ENCODE peak calls at places on chromosomes 12 and 14, in four cellular contexts. One of them, this sample, is unnamed.

GRCh38 chr12:26113194-26113654 is 11.6 kb downstream of the BHLHE41 start:
- DNase-seq in uterus: no peak
- DNase-seq in heart left ventricle: no peak
- DNase-seq in stomach: no peak
- DNase-seq in this sample: no peak

GRCh38 chr12:58425481-58426392 is 484.4 kb downstream of the ATP23 start:
- DNase-seq in uterus: no peak
- DNase-seq in heart left ventricle: peak
- DNase-seq in stomach: peak
- DNase-seq in this sample: no peak

GRCh38 chr14:101887219-101887618 is 77.2 kb upstream of the DYNC1H1 start:
- DNase-seq in uterus: no peak
- DNase-seq in heart left ventricle: no peak
- DNase-seq in stomach: no peak
- DNase-seq in this sample: peak

GRCh38 chr12:65568517-65568916 is 255.8 kb upstream of the HMGA2 start:
- DNase-seq in uterus: no peak
- DNase-seq in heart left ventricle: no peak
- DNase-seq in stomach: peak
- DNase-seq in this sample: no peak

GRCh38 chr12:87439990-87440827 is 589.0 kb downstream of the C12orf50 start:
- DNase-seq in uterus: no peak
- DNase-seq in heart left ventricle: no peak
- DNase-seq in stomach: peak
- DNase-seq in this sample: peak

GRCh38 chr12:16112626-16113560 is 164.6 kb downstream of the SLC15A5 start:
- DNase-seq in uterus: no peak
- DNase-seq in heart left ventricle: no peak
- DNase-seq in stomach: no peak
- DNase-seq in this sample: no peak

GRCh38 chr14:66495214-66496098 is 9.3 kb downstream of the CCDC196 start:
- DNase-seq in uterus: peak
- DNase-seq in heart left ventricle: no peak
- DNase-seq in stomach: peak
- DNase-seq in this sample: peak

GRCh38 chr12:103667129-103667528 is 80.1 kb downstream of the STAB2 start:
- DNase-seq in uterus: no peak
- DNase-seq in heart left ventricle: no peak
- DNase-seq in stomach: no peak
- DNase-seq in this sample: no peak

GRCh38 chr12:47249719-47250506 is 170.2 kb upstream of the AMIGO2 start:
- DNase-seq in uterus: no peak
- DNase-seq in heart left ventricle: no peak
- DNase-seq in stomach: no peak
- DNase-seq in this sample: no peak

GRCh38 chr12:44457465-44457864 is 418.6 kb downstream of the NELL2 start:
- DNase-seq in uterus: no peak
- DNase-seq in heart left ventricle: no peak
- DNase-seq in stomach: no peak
- DNase-seq in this sample: no peak

GRCh38 chr12:113259499-113259953 is 38.3 kb downstream of the TPCN1 start:
- DNase-seq in uterus: peak
- DNase-seq in heart left ventricle: peak
- DNase-seq in stomach: peak
- DNase-seq in this sample: peak

GRCh38 chr12:12443482-12443881 is 86.6 kb downstream of the BORCS5 start:
- DNase-seq in uterus: peak
- DNase-seq in heart left ventricle: no peak
- DNase-seq in stomach: peak
- DNase-seq in this sample: no peak

GRCh38 chr12:47870175-47870781 is 34.5 kb downstream of the VDR start:
- DNase-seq in uterus: peak
- DNase-seq in heart left ventricle: no peak
- DNase-seq in stomach: peak
- DNase-seq in this sample: no peak

GRCh38 chr12:113477842-113478215 is 6.2 kb upstream of the LHX5 start:
- DNase-seq in uterus: no peak
- DNase-seq in heart left ventricle: no peak
- DNase-seq in stomach: no peak
- DNase-seq in this sample: no peak

GRCh38 chr12:19234171-19234704 is 104.7 kb downstream of the PLEKHA5 start:
- DNase-seq in uterus: no peak
- DNase-seq in heart left ventricle: no peak
- DNase-seq in stomach: no peak
- DNase-seq in this sample: no peak

GRCh38 chr14:38047518-38047917 is 160.2 kb upstream of the SSTR1 start:
- DNase-seq in uterus: no peak
- DNase-seq in heart left ventricle: no peak
- DNase-seq in stomach: peak
- DNase-seq in this sample: no peak

GRCh38 chr12:65443038-65443437 is 164.6 kb downstream of the MSRB3 start:
- DNase-seq in uterus: no peak
- DNase-seq in heart left ventricle: no peak
- DNase-seq in stomach: no peak
- DNase-seq in this sample: no peak

GRCh38 chr12:70367268-70368141 is 1.4 kb downstream of the KCNMB4 start:
- DNase-seq in uterus: no peak
- DNase-seq in heart left ventricle: no peak
- DNase-seq in stomach: no peak
- DNase-seq in this sample: no peak

GRCh38 chr14:104243200-104243599 is 104.8 kb downstream of the KIF26A start:
- DNase-seq in uterus: no peak
- DNase-seq in heart left ventricle: no peak
- DNase-seq in stomach: no peak
- DNase-seq in this sample: no peak

GRCh38 chr14:50821471-50822464 is 9.2 kb downstream of the NIN start:
- DNase-seq in uterus: no peak
- DNase-seq in heart left ventricle: peak
- DNase-seq in stomach: peak
- DNase-seq in this sample: peak

GRCh38 chr14:100780246-100780645 is 45.7 kb upstream of the MEG3 start:
- DNase-seq in uterus: no peak
- DNase-seq in heart left ventricle: peak
- DNase-seq in stomach: peak
- DNase-seq in this sample: peak

GRCh38 chr14:65115615-65116014 is 13.3 kb upstream of the MAX start:
- DNase-seq in uterus: no peak
- DNase-seq in heart left ventricle: no peak
- DNase-seq in stomach: no peak
- DNase-seq in this sample: no peak

GRCh38 chr12:51009038-51009437 is 17.1 kb downstream of the SLC11A2 start:
- DNase-seq in uterus: no peak
- DNase-seq in heart left ventricle: peak
- DNase-seq in stomach: peak
- DNase-seq in this sample: peak

GRCh38 chr14:85252011-85252410 is 277.9 kb upstream of the FLRT2 start:
- DNase-seq in uterus: no peak
- DNase-seq in heart left ventricle: no peak
- DNase-seq in stomach: no peak
- DNase-seq in this sample: no peak

GRCh38 chr14:55434805-55435174 is 5.6 kb downstream of the TBPL2 start:
- DNase-seq in uterus: no peak
- DNase-seq in heart left ventricle: no peak
- DNase-seq in stomach: no peak
- DNase-seq in this sample: no peak

GRCh38 chr12:114229150-114229549 is 176.8 kb downstream of the TBX5 start:
- DNase-seq in uterus: no peak
- DNase-seq in heart left ventricle: no peak
- DNase-seq in stomach: no peak
- DNase-seq in this sample: no peak

GRCh38 chr14:36254020-36254614 is 66.3 kb downstream of the MBIP start:
- DNase-seq in uterus: no peak
- DNase-seq in heart left ventricle: no peak
- DNase-seq in stomach: no peak
- DNase-seq in this sample: no peak

GRCh38 chr12:117284160-117284559 is 77.3 kb downstream of the NOS1 start:
- DNase-seq in uterus: no peak
- DNase-seq in heart left ventricle: no peak
- DNase-seq in stomach: no peak
- DNase-seq in this sample: no peak

GRCh38 chr12:101824831-101825230 is 5.9 kb downstream of the GNPTAB start:
- DNase-seq in uterus: no peak
- DNase-seq in heart left ventricle: no peak
- DNase-seq in stomach: no peak
- DNase-seq in this sample: no peak

GRCh38 chr14:51724650-51725049 is 72.9 kb downstream of the FRMD6 start:
- DNase-seq in uterus: no peak
- DNase-seq in heart left ventricle: no peak
- DNase-seq in stomach: no peak
- DNase-seq in this sample: no peak

GRCh38 chr14:106508216-106508615 is 981.8 kb downstream of the TMEM121 start:
- DNase-seq in uterus: no peak
- DNase-seq in heart left ventricle: no peak
- DNase-seq in stomach: no peak
- DNase-seq in this sample: no peak

GRCh38 chr14:61864329-61864898 is 102.2 kb downstream of the SNAPC1 start:
- DNase-seq in uterus: no peak
- DNase-seq in heart left ventricle: no peak
- DNase-seq in stomach: no peak
- DNase-seq in this sample: no peak

GRCh38 chr12:15001733-15002471 is 29.1 kb downstream of the PDE6H start:
- DNase-seq in uterus: peak
- DNase-seq in heart left ventricle: peak
- DNase-seq in stomach: peak
- DNase-seq in this sample: peak

GRCh38 chr12:72296389-72296788 is 24.2 kb downstream of the TRHDE start:
- DNase-seq in uterus: no peak
- DNase-seq in heart left ventricle: no peak
- DNase-seq in stomach: no peak
- DNase-seq in this sample: no peak

DNA sequence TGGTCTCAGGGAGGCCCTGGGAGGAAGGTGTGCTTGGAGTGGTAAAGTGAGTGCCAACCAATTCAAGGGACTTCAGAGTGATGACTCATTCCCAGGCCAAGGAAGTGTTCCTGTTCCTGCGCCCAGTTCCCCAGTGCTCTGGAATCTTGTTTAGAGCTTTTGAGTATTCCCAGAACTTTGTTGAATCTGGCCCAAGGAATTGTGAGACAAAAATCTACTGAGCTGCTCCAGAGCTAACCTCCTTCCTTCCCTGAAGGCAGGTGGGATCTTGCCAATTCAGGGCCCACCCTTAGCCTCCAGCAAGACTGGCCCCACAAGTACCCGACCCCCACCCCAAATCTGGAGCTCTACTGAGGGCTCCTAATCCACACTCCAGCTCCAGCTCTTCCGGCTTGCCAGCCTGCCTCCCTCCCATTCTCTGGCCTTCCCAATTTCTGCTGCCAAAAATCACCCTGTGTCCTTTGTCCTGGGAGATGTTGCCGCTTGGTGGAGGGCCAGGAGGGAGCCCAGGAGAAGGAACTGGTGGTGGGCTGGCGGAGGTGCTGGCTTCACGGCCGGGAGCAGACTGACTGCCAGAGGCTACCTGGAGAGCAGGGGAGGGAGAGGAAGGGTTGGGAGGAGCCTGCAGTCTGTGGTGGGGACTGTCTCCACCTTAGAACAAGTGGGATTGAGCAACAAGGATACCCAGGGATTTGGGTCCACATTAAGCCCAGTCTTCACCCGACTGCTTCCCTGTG is 2.0 kb upstream of the ATN1 start:
- DNase-seq in uterus: peak
- DNase-seq in heart left ventricle: peak
- DNase-seq in stomach: peak
- DNase-seq in this sample: peak
- TF ChIP-seq POLR2A in uterus: peak
- TF ChIP-seq POLR2A in heart left ventricle: no peak
- TF ChIP-seq POLR2A in stomach: no peak
- TF ChIP-seq POLR2A in this sample: no peak

GRCh38 chr12:92434607-92435025 is 268.2 kb upstream of the PLEKHG7 start:
- DNase-seq in uterus: no peak
- DNase-seq in heart left ventricle: no peak
- DNase-seq in stomach: no peak
- DNase-seq in this sample: no peak
- TF ChIP-seq POLR2A in uterus: no peak
- TF ChIP-seq POLR2A in heart left ventricle: no peak
- TF ChIP-seq POLR2A in stomach: no peak
- TF ChIP-seq POLR2A in this sample: no peak

DNA sequence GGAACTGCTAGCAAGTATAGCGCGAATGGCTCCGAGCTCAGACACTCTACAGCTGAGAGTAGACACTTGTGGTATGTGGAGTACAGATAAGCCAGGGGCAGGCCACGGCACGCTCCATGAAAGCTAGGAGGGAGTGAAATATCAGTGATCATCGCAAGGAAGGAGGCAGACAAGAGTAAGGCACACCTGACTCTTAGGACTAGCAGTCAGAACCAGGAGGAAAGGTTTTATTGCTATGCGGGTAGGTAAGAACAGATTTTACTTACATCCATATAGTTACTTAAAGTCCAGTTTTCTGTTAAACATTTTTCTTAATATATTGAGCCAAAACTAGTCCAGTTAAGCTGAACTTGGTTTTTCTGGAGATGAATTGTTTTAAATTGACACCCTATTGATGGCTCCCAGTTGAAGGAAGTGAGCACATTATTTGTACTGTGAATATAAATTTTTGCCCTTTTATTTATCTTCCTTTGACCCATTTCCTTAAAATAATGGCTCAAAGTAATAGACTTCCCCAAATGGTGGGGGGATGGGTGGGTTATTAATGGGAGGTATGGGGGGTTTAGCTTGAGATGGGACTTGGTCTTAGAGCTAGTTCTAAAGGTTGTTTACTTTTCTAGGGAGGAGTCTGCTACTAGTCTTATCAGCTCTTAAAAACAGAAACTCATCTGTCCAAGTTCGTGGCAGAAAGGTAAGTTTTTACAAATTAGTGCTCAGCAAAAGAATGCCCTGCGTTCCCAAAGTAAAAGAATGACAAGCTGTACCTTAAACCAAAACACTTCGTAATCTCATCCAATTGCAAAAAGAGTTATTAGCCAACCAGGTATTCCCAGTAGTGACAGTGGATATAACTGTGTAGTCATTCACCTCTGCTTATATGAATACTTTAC is 5.8 kb downstream of the HNRNPA1 start:
- DNase-seq in uterus: no peak
- DNase-seq in heart left ventricle: no peak
- DNase-seq in stomach: no peak
- DNase-seq in this sample: no peak
- TF ChIP-seq POLR2A in uterus: no peak
- TF ChIP-seq POLR2A in heart left ventricle: no peak
- TF ChIP-seq POLR2A in stomach: no peak
- TF ChIP-seq POLR2A in this sample: no peak

GRCh38 chr14:35121887-35122695 is at the start of the genes PPP2R3C and PRORP:
- DNase-seq in uterus: peak
- DNase-seq in heart left ventricle: peak
- DNase-seq in stomach: peak
- DNase-seq in this sample: peak
- TF ChIP-seq POLR2A in uterus: peak
- TF ChIP-seq POLR2A in heart left ventricle: no peak
- TF ChIP-seq POLR2A in stomach: no peak
- TF ChIP-seq POLR2A in this sample: peak

DNA sequence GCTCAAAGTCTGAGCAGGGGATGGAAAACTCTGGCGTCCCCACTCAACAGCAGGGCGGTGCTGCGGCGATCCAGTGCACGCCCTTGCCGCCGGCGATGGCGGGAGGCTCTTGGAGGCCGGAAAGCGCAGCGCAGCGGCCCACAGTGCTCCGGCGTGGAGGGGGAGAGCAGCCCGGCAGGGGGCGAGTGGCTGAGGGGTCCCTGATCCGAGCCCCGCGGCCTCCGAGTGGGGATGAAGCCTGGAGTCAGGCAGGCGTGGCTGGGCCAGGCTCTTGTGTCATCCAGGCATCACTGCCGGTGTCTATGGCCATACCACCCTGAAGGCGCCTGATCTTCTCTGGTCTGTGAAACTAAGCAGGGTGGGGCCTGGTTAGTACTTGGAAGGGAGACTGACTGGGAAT is 183.1 kb downstream of the ALG10 start:
- DNase-seq in uterus: no peak
- DNase-seq in heart left ventricle: no peak
- DNase-seq in stomach: no peak
- DNase-seq in this sample: no peak
- TF ChIP-seq POLR2A in uterus: no peak
- TF ChIP-seq POLR2A in heart left ventricle: no peak
- TF ChIP-seq POLR2A in stomach: no peak
- TF ChIP-seq POLR2A in this sample: no peak

This sample was measured in lower leg skin.